ENCODE peak calls at places on chromosome 22, in six cellular contexts. P, U, H, N, S and F are unnamed samples.

GRCh38 chr22:36366291-36366708 is 21.5 kb downstream of the MYH9 start:
- DNase-seq in P (no peak), U (no peak), H (no peak), N (no peak), S (peak; percentile 65), F (no peak)

GRCh38 chr22:29716814-29717213 is 3.0 kb upstream of the CABP7 start:
- DNase-seq in P (peak; percentile 91), U (peak; percentile 64), H (no peak), N (peak; percentile 69), S (peak; percentile 67), F (peak; percentile 73)

GRCh38 chr22:45903355-45904149 is 73.4 kb downstream of the WNT7B start:
- DNase-seq in P (no peak), U (no peak), H (no peak), N (no peak), S (no peak), F (no peak)

GRCh38 chr22:17953147-17953546 is 71.2 kb downstream of the MICAL3 start:
- DNase-seq in P (no peak), U (no peak), H (no peak), N (no peak), S (no peak), F (no peak)

GRCh38 chr22:31680764-31681624 is 19.0 kb upstream of the PISD start:
- DNase-seq in P (no peak), U (no peak), H (no peak), N (peak; percentile 4), S (peak; percentile 33), F (no peak)

GRCh38 chr22:20155330-20156041 is 4.6 kb upstream of the CCDC188 start:
- DNase-seq in P (no peak), U (peak; percentile 80), H (no peak), N (peak; percentile 74), S (peak; percentile 71), F (no peak)

GRCh38 chr22:35645646-35646045 is 2.6 kb upstream of the APOL6 start:
- DNase-seq in P (no peak), U (no peak), H (no peak), N (no peak), S (no peak), F (no peak)

GRCh38 chr22:47110817-47111443 is 348.5 kb downstream of the TBC1D22A start:
- DNase-seq in P (no peak), U (no peak), H (no peak), N (no peak), S (no peak), F (no peak)

GRCh38 chr22:39664485-39665200 is 94.1 kb downstream of the CACNA1I start:
- DNase-seq in P (peak; percentile 45), U (peak; percentile 98), H (no peak), N (no peak), S (no peak), F (no peak)

GRCh38 chr22:32562916-32563315 is 88.3 kb downstream of the FBXO7 start:
- DNase-seq in P (no peak), U (no peak), H (no peak), N (no peak), S (no peak), F (no peak)